ENCODE peak calls at places on chromosomes 16 and 17, in four cellular contexts. P is HCT116, V is K562, Y is HepG2. F is an unnamed sample.

GRCh38 chr17:45262516-45263476 is 902 bp upstream of the SPATA32 start:
- DNase-seq in V (no peak), Y (no peak), P (no peak), F (no peak)

GRCh38 chr17:7356779-7357178 is 1.8 kb downstream of the TMEM95 start:
- DNase-seq in P (no peak), V (no peak), Y (no peak), F (no peak)

GRCh38 chr17:19867094-19867653 is 562 bp downstream of the ULK2 start:
- DNase-seq in P (peak; percentile 16), V (no peak), Y (peak; percentile 9), F (no peak)

GRCh38 chr16:2008631-2009301 is 855 bp downstream of the ZNF598 start:
- DNase-seq in Y (peak; percentile 65), P (no peak), V (peak; percentile 39), F (no peak)

GRCh38 chr16:85983064-85983463 is 84.1 kb downstream of the IRF8 start:
- DNase-seq in P (no peak), V (no peak), Y (no peak), F (no peak)

GRCh38 chr17:68511671-68512246 is 471 bp upstream of the PRKAR1A start:
- DNase-seq in Y (peak; percentile 83), V (peak; percentile 78), P (peak; percentile 80), F (peak; percentile 42)

GRCh38 chr16:6732166-6732565 is 600.5 kb upstream of the RBFOX1 start:
- DNase-seq in Y (no peak), V (no peak), P (no peak), F (no peak)

GRCh38 chr16:5870886-5871715 is 773.5 kb upstream of the EEF2KMT start:
- DNase-seq in P (no peak), Y (no peak), V (no peak), F (no peak)

GRCh38 chr16:77298638-77299360 is 99.6 kb downstream of the SYCE1L start:
- DNase-seq in P (no peak), Y (no peak), V (no peak), F (peak; percentile 87)

GRCh38 chr17:7897773-7898172 is 9.2 kb downstream of the CHD3 start:
- DNase-seq in Y (peak; percentile 62), P (no peak), V (no peak), F (no peak)

GRCh38 chr16:8589293-8590160 is 784 bp downstream of the TMEM114 start:
- DNase-seq in V (no peak), P (no peak), Y (no peak), F (no peak)

GRCh38 chr16:539901-540530 is 12.5 kb downstream of the CAPN15 start:
- DNase-seq in P (no peak), V (no peak), Y (no peak), F (no peak)

GRCh38 chr17:76492989-76493501 is 8.2 kb downstream of the RHBDF2 start:
- DNase-seq in P (no peak), V (no peak), Y (no peak), F (no peak)

GRCh38 chr17:32335647-32336046 is 6.3 kb downstream of the C17orf75 start:
- DNase-seq in V (no peak), P (no peak), Y (no peak), F (no peak)

GRCh38 chr17:19010729-19011505 is 6.4 kb upstream of the FAM83G start:
- DNase-seq in V (no peak), Y (peak; percentile 46), P (no peak), F (no peak)

GRCh38 chr16:51067352-51067751 is 83.7 kb downstream of the SALL1 start:
- DNase-seq in V (no peak), P (no peak), Y (no peak), F (no peak)

GRCh38 chr16:87860553-87861299 is 8.6 kb downstream of the SLC7A5 start:
- DNase-seq in Y (peak; percentile 84), P (no peak), V (peak; percentile 13), F (no peak)

GRCh38 chr17:75695830-75696271 is 25.4 kb upstream of the ITGB4 start:
- DNase-seq in P (no peak), Y (no peak), V (no peak), F (no peak)

GRCh38 chr16:4703906-4704305 is 10.5 kb downstream of the NUDT16L1 start:
- DNase-seq in P (no peak), V (no peak), Y (no peak), F (no peak)

GRCh38 chr17:7929158-7930029 is at the start of gene KCNAB3:
- DNase-seq in Y (no peak), V (no peak), P (no peak), F (no peak)

GRCh38 chr17:79002291-79002690 is 7.3 kb downstream of the CANT1 start:
- DNase-seq in Y (no peak), V (no peak), P (no peak), F (no peak)

GRCh38 chr17:48429638-48430586 is at the start of gene SKAP1:
- DNase-seq in P (no peak), Y (no peak), V (no peak), F (no peak)

GRCh38 chr16:14462811-14463210 is 167.2 kb downstream of the PARN start:
- DNase-seq in Y (no peak), P (no peak), V (no peak), F (no peak)

GRCh38 chr16:79972053-79972704 is 371.6 kb upstream of the MAF start:
- DNase-seq in P (no peak), Y (no peak), V (no peak), F (no peak)

GRCh38 chr16:86117756-86118155 is 218.8 kb downstream of the IRF8 start:
- DNase-seq in P (no peak), Y (no peak), V (no peak), F (no peak)

GRCh38 chr17:60652484-60653247 is 25.0 kb upstream of the BCAS3 start:
- DNase-seq in V (no peak), Y (no peak), P (no peak), F (no peak)

GRCh38 chr17:75340636-75341035 is 51.4 kb upstream of the SLC25A19 start:
- DNase-seq in Y (no peak), V (no peak), P (no peak), F (no peak)

GRCh38 chr17:17445296-17445924 is 31.4 kb upstream of the MED9 start:
- DNase-seq in Y (no peak), V (no peak), P (no peak), F (no peak)

GRCh38 chr17:76912585-76912984 is 44.4 kb downstream of the MGAT5B start:
- DNase-seq in Y (no peak), V (no peak), P (no peak), F (no peak)

GRCh38 chr17:35744830-35745229 is 8.2 kb downstream of the GAS2L2 start:
- DNase-seq in P (no peak), V (no peak), Y (no peak), F (no peak)

GRCh38 chr17:5897320-5897911 is 172.8 kb upstream of the WSCD1 start:
- DNase-seq in Y (no peak), V (no peak), P (no peak), F (no peak)

GRCh38 chr17:50778471-50778870 is 11.2 kb upstream of the ANKRD40CL start:
- DNase-seq in V (no peak), Y (no peak), P (no peak), F (no peak)

DNA sequence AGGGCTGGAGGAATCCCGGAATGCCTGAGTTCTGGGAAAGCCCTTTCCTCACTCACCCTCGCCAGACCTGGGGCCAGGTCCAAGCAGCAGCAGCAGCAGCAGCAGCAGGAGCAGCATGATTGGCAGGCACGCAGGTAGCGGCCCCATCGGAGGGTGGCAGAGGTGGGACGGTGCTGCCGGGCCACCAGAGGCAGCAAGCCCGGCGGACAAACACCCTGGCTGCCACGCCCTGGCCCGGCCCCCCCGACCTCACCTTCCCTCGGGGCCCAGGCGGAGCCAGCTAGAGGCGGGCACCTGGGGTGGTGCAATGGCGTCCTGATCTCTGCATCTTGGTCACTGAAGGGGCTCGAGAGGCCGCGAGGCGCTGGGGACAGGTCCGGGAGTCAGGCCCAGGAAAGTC is 122.4 kb downstream of the LAT start:
- DNase-seq in Y (no peak), P (no peak), V (peak; percentile 35), F (no peak)
- TF ChIP-seq TCF7L2 in Y (no peak), P (no peak), V (no peak), F (no peak)

GRCh38 chr17:10789694-10790271 is 14.1 kb downstream of the TMEM238L start:
- DNase-seq in V (no peak), P (no peak), Y (peak; percentile 18), F (no peak)
- TF ChIP-seq REST in V (no peak), P (no peak), Y (no peak), F (no peak)

DNA sequence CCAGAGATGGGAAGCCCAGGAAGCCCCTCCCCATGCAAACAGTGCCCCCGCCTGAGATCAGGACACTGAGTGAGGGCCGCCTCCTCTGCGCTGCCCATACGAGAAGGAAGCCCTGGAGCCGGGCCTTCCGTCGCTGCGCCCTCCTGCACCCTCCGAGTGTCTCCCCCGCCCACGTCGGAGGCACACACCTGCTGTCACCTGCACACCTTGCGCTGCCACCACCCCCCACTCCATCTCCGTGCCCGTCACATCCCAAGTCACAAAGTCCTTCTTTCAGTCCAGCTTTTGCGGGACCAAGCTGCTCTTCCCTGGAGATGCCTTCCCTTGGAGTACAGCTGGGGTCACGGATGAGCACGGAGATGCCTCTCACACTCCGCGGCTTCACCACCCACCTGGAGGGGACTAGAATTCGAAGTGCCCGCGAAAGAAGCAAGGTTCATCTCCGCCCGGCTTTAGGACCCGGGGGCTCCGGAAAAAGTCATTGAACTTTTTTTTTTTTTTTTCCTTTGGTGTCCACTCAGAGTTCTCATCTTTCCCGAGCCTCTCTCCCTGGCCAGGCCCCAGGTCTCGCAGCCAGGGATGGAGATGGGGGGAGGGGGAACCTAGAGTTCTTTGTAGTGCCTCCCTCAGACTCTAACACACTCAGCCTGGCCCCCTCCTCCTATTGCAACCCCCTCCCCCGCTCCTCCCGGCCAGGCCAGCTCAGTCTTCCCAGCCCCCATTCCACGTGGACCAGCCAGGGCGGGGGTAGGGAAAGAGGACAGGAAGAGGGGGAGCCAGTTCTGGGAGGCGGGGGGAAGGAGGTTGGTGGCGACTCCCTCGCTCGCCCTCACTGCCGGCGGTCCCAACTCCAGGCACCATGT is at the start of gene FKBP10:
- DNase-seq in P (peak; percentile 54), Y (peak; percentile 90), V (peak; percentile 39), F (peak; percentile 51)
- TF ChIP-seq TCF7L2 in P (peak; percentile 81), Y (no peak), V (no peak), F (peak; percentile 70)

DNA sequence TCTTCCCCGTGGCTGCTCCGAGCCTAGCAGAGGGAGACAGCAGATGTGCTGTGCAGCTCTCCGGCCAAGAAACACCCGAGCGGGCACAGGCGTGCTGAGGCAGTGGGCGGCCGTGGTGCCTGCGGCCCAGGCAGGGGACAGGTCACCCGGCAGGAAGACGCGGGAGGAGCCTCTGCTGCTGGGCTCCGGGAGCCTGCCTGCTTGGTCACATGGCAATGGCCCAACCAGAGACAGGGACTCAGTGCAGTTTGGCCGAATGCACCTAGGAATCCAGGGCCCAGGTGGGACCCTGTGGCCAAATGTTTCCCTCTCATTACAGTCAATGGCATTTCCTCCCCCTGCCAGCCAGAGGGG is 118.1 kb downstream of the C16orf78 start:
- DNase-seq in Y (no peak), P (peak; percentile 15), V (no peak), F (no peak)
- TF ChIP-seq REST in Y (no peak), P (no peak), V (no peak), F (no peak)

GRCh38 chr16:23485841-23486240 is 24.5 kb downstream of the GGA2 start:
- DNase-seq in Y (no peak), V (no peak), P (no peak), F (no peak)

GRCh38 chr16:23484501-23485256 is 25.6 kb downstream of the GGA2 start:
- DNase-seq in Y (no peak), P (no peak), V (no peak), F (no peak)

GRCh38 chr16:23479138-23479537 is 26.1 kb upstream of the COG7 start:
- DNase-seq in V (no peak), P (no peak), Y (no peak), F (no peak)

GRCh38 chr16:23485257-23485614 is 25.1 kb downstream of the GGA2 start:
- DNase-seq in P (no peak), V (no peak), Y (no peak), F (no peak)

GRCh38 chr16:23482778-23483177 is 27.5 kb downstream of the GGA2 start:
- DNase-seq in V (no peak), Y (no peak), P (no peak), F (no peak)
- TF ChIP-seq TCF7L2 in V (no peak), Y (no peak), P (no peak), F (no peak)

F was measured in Panc1.